ENCODE peak calls at places on chromosomes 11 and 22, in seven cellular contexts. S is right cardiac atrium; H is stimulated activated CD4-positive, alpha-beta T cell treated with anti-CD3 and anti-CD28 coated beads, TNF-alpha, amount 100 ng/mL, for 48 hours; Z is NCI-H748 treated with DMSO at 0.1 percent for 48 hours; B is activated CD8-positive, alpha-beta memory T cell treated with anti-CD3 and anti-CD28 coated beads for 1 hour; J is HEK293T; A is NCI-H2171 treated with DMSO at 0.1 percent for 48 hours. P is an unnamed sample.

GRCh38 chr22:42473484-42474193 is 41.4 kb upstream of the NFAM1 start:
- DNase-seq in H (no peak), Z (peak), S (no peak), J (peak), B (no peak), A (peak), P (peak)

GRCh38 chr11:66886671-66887221 is 29.9 kb downstream of the LRFN4 start:
- DNase-seq in Z (no peak), B (no peak), S (peak), A (no peak), H (no peak), J (no peak), P (no peak)

GRCh38 chr11:17519486-17519885 is 24.7 kb downstream of the USH1C start:
- DNase-seq in Z (no peak), A (no peak), J (no peak), H (no peak), B (no peak), S (no peak), P (no peak)

GRCh38 chr11:88169481-88169880 is 5.8 kb downstream of the RAB38 start:
- DNase-seq in A (no peak), B (no peak), H (no peak), Z (no peak), S (no peak), J (no peak), P (peak)

GRCh38 chr11:80686889-80687288 is 1246.1 kb upstream of the TENM4 start:
- DNase-seq in S (no peak), J (no peak), H (no peak), B (no peak), A (no peak), Z (no peak), P (peak)

GRCh38 chr11:70029115-70029830 is 48.8 kb upstream of the ANO1 start:
- DNase-seq in S (no peak), B (no peak), H (no peak), A (no peak), Z (no peak), J (no peak), P (peak)

GRCh38 chr22:36445158-36445668 is 36.2 kb downstream of the TXN2 start:
- DNase-seq in S (peak), H (no peak), B (no peak), J (no peak), A (peak), Z (no peak), P (no peak)

GRCh38 chr11:68052137-68052873 is 13.5 kb downstream of the TCIRG1 start:
- DNase-seq in A (no peak), Z (no peak), J (no peak), H (no peak), B (no peak), S (no peak), P (no peak)

GRCh38 chr11:118928870-118929495 is 3.3 kb upstream of the BCL9L start:
- DNase-seq in B (no peak), H (no peak), J (peak), A (peak), S (peak), Z (no peak), P (peak)

GRCh38 chr11:44621784-44622183 is 56.3 kb downstream of the CD82 start:
- DNase-seq in J (no peak), A (no peak), H (no peak), S (no peak), B (no peak), Z (no peak), P (no peak)

GRCh38 chr22:37267128-37267587 is 15.2 kb upstream of the CYTH4 start:
- DNase-seq in B (peak), J (peak), A (no peak), S (no peak), Z (no peak), H (no peak), P (peak)

GRCh38 chr22:20089977-20090729 is 10.1 kb downstream of the DGCR8 start:
- DNase-seq in J (no peak), B (no peak), H (no peak), A (no peak), S (no peak), Z (no peak), P (no peak)

GRCh38 chr22:35601743-35602633 is 15.1 kb downstream of the MB start:
- DNase-seq in H (no peak), B (no peak), Z (no peak), A (no peak), S (no peak), J (no peak), P (no peak)

GRCh38 chr11:100625041-100625440 is 62.0 kb upstream of the ARHGAP42 start:
- DNase-seq in Z (no peak), A (no peak), H (no peak), S (no peak), B (no peak), J (no peak), P (no peak)

GRCh38 chr11:95697614-95698408 is 91.8 kb downstream of the FAM76B start:
- DNase-seq in H (no peak), S (no peak), B (no peak), A (no peak), Z (no peak), J (no peak), P (no peak)

GRCh38 chr11:12669930-12670329 is 4.3 kb upstream of the TEAD1 start:
- DNase-seq in A (no peak), H (no peak), Z (no peak), J (no peak), B (no peak), S (no peak), P (no peak)

GRCh38 chr11:105132716-105133511 is 6.7 kb downstream of the CARD18 start:
- DNase-seq in J (no peak), A (no peak), B (no peak), Z (no peak), S (no peak), H (no peak), P (no peak)